ENCODE peak calls at places on chromosomes 6 and 20, in six cellular contexts. E is fibroblast of the conjunctiva, V is NT2/D1, G is GM12865, J is psoas muscle, S is RPMI8226. R is an unnamed sample.
A peak's percentile ranks its signal among the peaks of the same experiment; 100 is the strongest.

GRCh38 chr6:85015396-85015990 is 251.1 kb upstream of the TBX18 start:
- DNase-seq in V (peak; percentile 33), E (peak; percentile 64), G (peak; percentile 45), J (peak; percentile 28), S (peak; percentile 43), R (peak; percentile 31)

GRCh38 chr6:36955136-36955535 is 598 bp downstream of the PI16 start:
- DNase-seq in V (no peak), J (no peak), G (no peak), E (no peak), S (no peak), R (no peak)

GRCh38 chr20:57397693-57398108 is 6.5 kb downstream of the RBM38 start:
- DNase-seq in E (no peak), G (peak; percentile 56), J (peak; percentile 22), S (peak; percentile 50), V (no peak), R (peak; percentile 43)

GRCh38 chr6:121619013-121619412 is 183.6 kb downstream of the GJA1 start:
- DNase-seq in J (no peak), E (no peak), G (no peak), S (no peak), V (peak; percentile 77), R (no peak)

GRCh38 chr20:49037962-49038387 is 8.1 kb upstream of the CSE1L start:
- DNase-seq in S (peak; percentile 73), J (no peak), V (no peak), G (peak; percentile 19), E (no peak), R (no peak)

GRCh38 chr6:52712136-52712535 is 41.2 kb downstream of the TMEM14A start:
- DNase-seq in J (no peak), G (no peak), E (no peak), V (no peak), S (no peak), R (no peak)

GRCh38 chr6:106283476-106283875 is 42.1 kb downstream of the ATG5 start:
- DNase-seq in S (no peak), J (no peak), V (no peak), E (no peak), G (no peak), R (no peak)

GRCh38 chr6:135192256-135193174 is 11.4 kb downstream of the MYB start:
- DNase-seq in V (no peak), S (no peak), G (no peak), J (no peak), E (no peak), R (no peak)

GRCh38 chr6:161498359-161498758 is 224.5 kb upstream of the AGPAT4 start:
- DNase-seq in J (no peak), V (peak; percentile 43), E (no peak), S (peak; percentile 42), G (peak; percentile 18), R (no peak)

GRCh38 chr6:49030621-49031020 is 432.4 kb downstream of the MMUT start:
- DNase-seq in E (no peak), J (no peak), S (no peak), G (no peak), V (no peak), R (no peak)